ENCODE peak calls at places on chromosomes 11 and 22, in eight cellular contexts. One of them, this sample, is unnamed. For H3K27me3, the result is how much of the 10 kb centered on the place peaks cover.

GRCh38 chr22:22005945-22006595 is 23.5 kb upstream of the TOP3B start:
- DNase-seq in ovary: no peak
- DNase-seq in GM06990: no peak
- DNase-seq in tibial nerve: no peak
- DNase-seq in cardiac muscle cell: no peak
- DNase-seq in thoracic aorta: no peak
- DNase-seq in transverse colon: no peak
- DNase-seq in brain microvascular endothelial cell: no peak
- DNase-seq in this sample: no peak

GRCh38 chr11:13939952-13940610 is 22.4 kb upstream of the SPON1 start:
- DNase-seq in thoracic aorta: no peak
- DNase-seq in transverse colon: no peak
- DNase-seq in cardiac muscle cell: no peak
- DNase-seq in GM06990: no peak
- DNase-seq in ovary: no peak
- DNase-seq in tibial nerve: no peak
- DNase-seq in brain microvascular endothelial cell: no peak
- DNase-seq in this sample: peak

GRCh38 chr11:94638902-94639373 is 71.8 kb downstream of the PIWIL4 start:
- DNase-seq in ovary: no peak
- DNase-seq in tibial nerve: peak
- DNase-seq in transverse colon: no peak
- DNase-seq in GM06990: no peak
- DNase-seq in thoracic aorta: no peak
- DNase-seq in cardiac muscle cell: no peak
- DNase-seq in brain microvascular endothelial cell: peak
- DNase-seq in this sample: peak

GRCh38 chr11:68865241-68865640 is 23.5 kb upstream of the CPT1A start:
- DNase-seq in cardiac muscle cell: no peak
- DNase-seq in thoracic aorta: no peak
- DNase-seq in tibial nerve: no peak
- DNase-seq in brain microvascular endothelial cell: no peak
- DNase-seq in transverse colon: no peak
- DNase-seq in GM06990: no peak
- DNase-seq in ovary: no peak
- DNase-seq in this sample: no peak

GRCh38 chr22:47201186-47201995 is 438.9 kb downstream of the TBC1D22A start:
- DNase-seq in brain microvascular endothelial cell: no peak
- DNase-seq in transverse colon: no peak
- DNase-seq in cardiac muscle cell: no peak
- DNase-seq in GM06990: no peak
- DNase-seq in ovary: peak
- DNase-seq in tibial nerve: no peak
- DNase-seq in thoracic aorta: no peak
- DNase-seq in this sample: no peak

GRCh38 chr11:26219506-26220117 is 112.3 kb upstream of the ANO3 start:
- DNase-seq in GM06990: no peak
- DNase-seq in brain microvascular endothelial cell: peak
- DNase-seq in tibial nerve: no peak
- DNase-seq in cardiac muscle cell: no peak
- DNase-seq in ovary: no peak
- DNase-seq in transverse colon: no peak
- DNase-seq in thoracic aorta: no peak
- DNase-seq in this sample: no peak

GRCh38 chr11:67371549-67372231 is 1.7 kb downstream of the CLCF1 start:
- DNase-seq in tibial nerve: no peak
- DNase-seq in cardiac muscle cell: peak
- DNase-seq in brain microvascular endothelial cell: peak
- DNase-seq in thoracic aorta: no peak
- DNase-seq in transverse colon: no peak
- DNase-seq in GM06990: peak
- DNase-seq in ovary: no peak
- DNase-seq in this sample: peak

GRCh38 chr11:9566561-9567063 is 6.9 kb upstream of the WEE1 start:
- DNase-seq in thoracic aorta: no peak
- DNase-seq in GM06990: no peak
- DNase-seq in brain microvascular endothelial cell: peak
- DNase-seq in tibial nerve: no peak
- DNase-seq in cardiac muscle cell: peak
- DNase-seq in transverse colon: no peak
- DNase-seq in ovary: no peak
- DNase-seq in this sample: no peak

GRCh38 chr11:124760806-124761205 is 1.3 kb downstream of the ESAM start:
- DNase-seq in brain microvascular endothelial cell: no peak
- DNase-seq in thoracic aorta: no peak
- DNase-seq in cardiac muscle cell: no peak
- DNase-seq in tibial nerve: no peak
- DNase-seq in ovary: no peak
- DNase-seq in GM06990: no peak
- DNase-seq in transverse colon: no peak
- DNase-seq in this sample: no peak

GRCh38 chr11:124763156-124763947 is 1.3 kb upstream of the ESAM start:
- DNase-seq in brain microvascular endothelial cell: peak
- DNase-seq in cardiac muscle cell: peak
- DNase-seq in GM06990: peak
- DNase-seq in transverse colon: peak
- DNase-seq in ovary: peak
- DNase-seq in tibial nerve: peak
- DNase-seq in thoracic aorta: no peak
- DNase-seq in this sample: peak

GRCh38 chr11:124761301-124762021 is 629 bp downstream of the ESAM start:
- DNase-seq in cardiac muscle cell: no peak
- DNase-seq in brain microvascular endothelial cell: no peak
- DNase-seq in thoracic aorta: no peak
- DNase-seq in transverse colon: no peak
- DNase-seq in tibial nerve: no peak
- DNase-seq in GM06990: peak
- DNase-seq in ovary: no peak
- DNase-seq in this sample: no peak

GRCh38 chr11:124762624-124763155 is 600 bp upstream of the ESAM start:
- DNase-seq in cardiac muscle cell: peak
- DNase-seq in transverse colon: peak
- DNase-seq in brain microvascular endothelial cell: no peak
- DNase-seq in GM06990: no peak
- DNase-seq in tibial nerve: no peak
- DNase-seq in ovary: no peak
- DNase-seq in thoracic aorta: no peak
- DNase-seq in this sample: no peak

GRCh38 chr11:124762077-124762623 is at the start of gene ESAM:
- DNase-seq in GM06990: peak
- DNase-seq in tibial nerve: no peak
- DNase-seq in cardiac muscle cell: peak
- DNase-seq in brain microvascular endothelial cell: no peak
- DNase-seq in thoracic aorta: no peak
- DNase-seq in ovary: no peak
- DNase-seq in transverse colon: peak
- DNase-seq in this sample: no peak
- TF ChIP-seq CTCF in GM06990: no peak
- TF ChIP-seq CTCF in tibial nerve: no peak
- TF ChIP-seq CTCF in cardiac muscle cell: no peak
- TF ChIP-seq CTCF in brain microvascular endothelial cell: no peak
- TF ChIP-seq CTCF in thoracic aorta: no peak
- TF ChIP-seq CTCF in ovary: no peak
- TF ChIP-seq CTCF in transverse colon: no peak
- TF ChIP-seq CTCF in this sample: no peak

DNA sequence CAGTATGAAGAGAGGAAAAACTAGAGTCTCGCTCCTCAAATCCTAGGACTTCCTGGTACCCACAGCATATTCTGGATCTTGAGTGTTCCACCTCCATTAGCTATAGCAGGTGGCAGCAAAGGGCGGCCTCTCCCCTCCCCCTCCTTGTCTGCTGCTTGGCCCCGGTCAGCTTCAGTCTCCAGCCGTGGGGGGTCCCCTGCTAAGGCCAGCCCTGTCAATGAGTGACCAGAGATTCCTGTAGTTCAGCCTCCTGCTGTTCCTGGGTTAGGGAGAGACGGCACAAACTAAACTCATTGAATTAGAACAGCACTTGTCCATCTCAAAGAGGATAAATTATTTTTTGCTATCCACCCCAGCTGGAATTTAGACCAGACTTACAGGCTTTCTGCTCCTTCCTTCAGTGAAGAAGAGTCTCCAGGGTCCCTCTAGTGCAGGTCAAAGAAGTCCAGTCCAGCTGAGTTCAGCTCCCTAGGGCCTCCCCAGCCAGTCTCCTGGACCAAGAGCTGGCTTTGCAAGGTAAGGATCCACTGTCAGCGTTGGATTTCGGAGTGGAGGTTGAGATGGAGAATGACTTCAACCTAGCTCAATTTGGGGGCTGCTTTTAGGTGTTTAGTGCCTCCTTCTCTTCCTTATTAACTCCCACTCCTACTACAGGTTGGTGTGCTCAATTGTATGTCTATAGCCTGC is 1.1 kb upstream of the PHLDB1 start:
- DNase-seq in ovary: peak
- DNase-seq in tibial nerve: no peak
- DNase-seq in thoracic aorta: no peak
- DNase-seq in cardiac muscle cell: no peak
- DNase-seq in transverse colon: no peak
- DNase-seq in GM06990: no peak
- DNase-seq in brain microvascular endothelial cell: no peak
- DNase-seq in this sample: no peak
- H3K27me3 ChIP-seq in ovary: under half
- H3K27me3 ChIP-seq in tibial nerve: under half
- H3K27me3 ChIP-seq in thoracic aorta: under half
- H3K27me3 ChIP-seq in cardiac muscle cell: under half
- H3K27me3 ChIP-seq in transverse colon: under half
- H3K27me3 ChIP-seq in GM06990: under half
- H3K27me3 ChIP-seq in brain microvascular endothelial cell: under half
- H3K27me3 ChIP-seq in this sample: under half

GRCh38 chr11:128814856-128815705 is 52.0 kb downstream of the KCNJ1 start:
- DNase-seq in brain microvascular endothelial cell: peak
- DNase-seq in cardiac muscle cell: peak
- DNase-seq in tibial nerve: peak
- DNase-seq in GM06990: no peak
- DNase-seq in thoracic aorta: no peak
- DNase-seq in ovary: no peak
- DNase-seq in transverse colon: peak
- DNase-seq in this sample: peak

GRCh38 chr11:128813729-128814128 is 53.4 kb downstream of the KCNJ1 start:
- DNase-seq in tibial nerve: no peak
- DNase-seq in thoracic aorta: no peak
- DNase-seq in ovary: no peak
- DNase-seq in GM06990: no peak
- DNase-seq in cardiac muscle cell: no peak
- DNase-seq in transverse colon: no peak
- DNase-seq in brain microvascular endothelial cell: no peak
- DNase-seq in this sample: no peak

GRCh38 chr11:128809128-128809527 is 58.0 kb downstream of the KCNJ1 start:
- DNase-seq in tibial nerve: no peak
- DNase-seq in GM06990: no peak
- DNase-seq in transverse colon: no peak
- DNase-seq in brain microvascular endothelial cell: no peak
- DNase-seq in thoracic aorta: no peak
- DNase-seq in cardiac muscle cell: no peak
- DNase-seq in ovary: no peak
- DNase-seq in this sample: peak

GRCh38 chr11:128807909-128808308 is 59.2 kb downstream of the KCNJ1 start:
- DNase-seq in ovary: no peak
- DNase-seq in transverse colon: no peak
- DNase-seq in thoracic aorta: no peak
- DNase-seq in GM06990: no peak
- DNase-seq in tibial nerve: no peak
- DNase-seq in brain microvascular endothelial cell: no peak
- DNase-seq in cardiac muscle cell: no peak
- DNase-seq in this sample: no peak

DNA sequence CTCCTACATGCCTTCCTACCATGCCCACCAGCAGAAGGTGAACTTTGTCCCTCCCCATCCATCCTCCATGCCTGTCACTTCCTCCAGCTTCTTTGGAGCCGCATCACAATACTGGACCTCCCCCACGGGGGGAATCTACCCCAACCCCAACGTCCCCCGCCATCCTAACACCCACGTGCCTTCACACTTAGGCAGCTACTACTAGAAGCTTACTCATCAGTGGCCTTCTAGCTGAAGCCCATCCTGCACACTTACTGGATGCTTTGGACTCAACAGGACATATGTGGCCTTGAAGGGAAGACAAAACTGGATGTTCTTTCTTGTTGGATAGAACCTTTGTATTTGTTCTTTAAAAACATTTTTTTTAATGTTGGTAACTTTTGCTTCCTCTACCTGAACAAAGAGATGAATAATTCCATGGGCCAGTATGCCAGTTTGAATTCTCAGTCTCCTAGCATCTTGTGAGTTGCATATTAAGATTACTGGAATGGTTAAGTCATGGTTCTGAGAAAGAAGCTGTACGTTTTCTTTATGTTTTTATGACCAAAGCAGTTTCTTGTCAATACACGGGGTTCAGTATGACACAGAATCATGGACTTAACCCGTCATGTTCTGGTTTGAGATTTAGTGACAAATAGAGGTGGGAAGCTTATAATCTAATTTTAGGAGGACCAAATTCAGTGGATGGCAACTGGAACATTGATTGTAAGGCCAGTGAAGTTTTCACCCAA is 56.1 kb downstream of the KCNJ1 start:
- DNase-seq in thoracic aorta: no peak
- DNase-seq in ovary: no peak
- DNase-seq in tibial nerve: no peak
- DNase-seq in brain microvascular endothelial cell: no peak
- DNase-seq in GM06990: no peak
- DNase-seq in cardiac muscle cell: no peak
- DNase-seq in transverse colon: no peak
- DNase-seq in this sample: no peak
- TF ChIP-seq CTCF in thoracic aorta: no peak
- TF ChIP-seq CTCF in ovary: no peak
- TF ChIP-seq CTCF in tibial nerve: no peak
- TF ChIP-seq CTCF in brain microvascular endothelial cell: no peak
- TF ChIP-seq CTCF in GM06990: no peak
- TF ChIP-seq CTCF in cardiac muscle cell: no peak
- TF ChIP-seq CTCF in transverse colon: no peak
- TF ChIP-seq CTCF in this sample: no peak

GRCh38 chr22:39663751-39664150 is 93.2 kb downstream of the CACNA1I start:
- DNase-seq in tibial nerve: no peak
- DNase-seq in GM06990: no peak
- DNase-seq in cardiac muscle cell: no peak
- DNase-seq in brain microvascular endothelial cell: no peak
- DNase-seq in ovary: no peak
- DNase-seq in transverse colon: peak
- DNase-seq in thoracic aorta: no peak
- DNase-seq in this sample: no peak

GRCh38 chr22:39661501-39661841 is 90.9 kb downstream of the CACNA1I start:
- DNase-seq in cardiac muscle cell: no peak
- DNase-seq in GM06990: no peak
- DNase-seq in transverse colon: no peak
- DNase-seq in ovary: no peak
- DNase-seq in tibial nerve: no peak
- DNase-seq in thoracic aorta: no peak
- DNase-seq in brain microvascular endothelial cell: no peak
- DNase-seq in this sample: no peak

GRCh38 chr22:39664485-39665200 is 94.1 kb downstream of the CACNA1I start:
- DNase-seq in ovary: no peak
- DNase-seq in tibial nerve: no peak
- DNase-seq in cardiac muscle cell: peak
- DNase-seq in transverse colon: peak
- DNase-seq in GM06990: no peak
- DNase-seq in thoracic aorta: no peak
- DNase-seq in brain microvascular endothelial cell: no peak
- DNase-seq in this sample: no peak

GRCh38 chr22:39662677-39663034 is 92.1 kb downstream of the CACNA1I start:
- DNase-seq in brain microvascular endothelial cell: no peak
- DNase-seq in tibial nerve: no peak
- DNase-seq in GM06990: no peak
- DNase-seq in transverse colon: no peak
- DNase-seq in cardiac muscle cell: no peak
- DNase-seq in thoracic aorta: no peak
- DNase-seq in ovary: no peak
- DNase-seq in this sample: no peak

GRCh38 chr22:39661842-39662676 is 91.5 kb downstream of the CACNA1I start:
- DNase-seq in tibial nerve: no peak
- DNase-seq in cardiac muscle cell: peak
- DNase-seq in brain microvascular endothelial cell: no peak
- DNase-seq in GM06990: no peak
- DNase-seq in transverse colon: peak
- DNase-seq in ovary: no peak
- DNase-seq in thoracic aorta: no peak
- DNase-seq in this sample: peak
- H3K27me3 ChIP-seq in tibial nerve: under half
- H3K27me3 ChIP-seq in cardiac muscle cell: under half
- H3K27me3 ChIP-seq in brain microvascular endothelial cell: half or more
- H3K27me3 ChIP-seq in GM06990: under half
- H3K27me3 ChIP-seq in transverse colon: half or more
- H3K27me3 ChIP-seq in ovary: under half
- H3K27me3 ChIP-seq in thoracic aorta: under half
- H3K27me3 ChIP-seq in this sample: under half

This sample was measured in bronchial epithelial cell.